ENCODE peak calls at places on chromosomes 12 and 14, in five cellular contexts. One of them, this sample, is unnamed.

GRCh38 chr12:67441736-67442346 is 172.7 kb downstream of the CAND1 start:
- DNase-seq in AG04450: peak
- DNase-seq in Peyer's patch: peak
- DNase-seq in A549: peak
- DNase-seq in K562: peak
- DNase-seq in this sample: peak

GRCh38 chr12:80593766-80594165 is 113.7 kb upstream of the MYF6 start:
- DNase-seq in K562: no peak
- DNase-seq in Peyer's patch: no peak
- DNase-seq in AG04450: peak
- DNase-seq in A549: no peak
- DNase-seq in this sample: no peak

GRCh38 chr12:122106891-122107660 is 28.5 kb downstream of the MLXIP start:
- DNase-seq in A549: no peak
- DNase-seq in AG04450: no peak
- DNase-seq in K562: no peak
- DNase-seq in Peyer's patch: peak
- DNase-seq in this sample: no peak

GRCh38 chr14:76720382-76720813 is 40.9 kb upstream of the VASH1 start:
- DNase-seq in Peyer's patch: peak
- DNase-seq in K562: peak
- DNase-seq in A549: no peak
- DNase-seq in AG04450: peak
- DNase-seq in this sample: no peak

GRCh38 chr12:65171073-65171472 is 1.7 kb downstream of the LEMD3 start:
- DNase-seq in Peyer's patch: no peak
- DNase-seq in A549: no peak
- DNase-seq in K562: no peak
- DNase-seq in AG04450: no peak
- DNase-seq in this sample: no peak

GRCh38 chr14:36747411-36748184 is 85.9 kb downstream of the PAX9 start:
- DNase-seq in Peyer's patch: no peak
- DNase-seq in A549: peak
- DNase-seq in AG04450: no peak
- DNase-seq in K562: peak
- DNase-seq in this sample: no peak

GRCh38 chr12:78959556-78959955 is 95.0 kb downstream of the SYT1 start:
- DNase-seq in A549: no peak
- DNase-seq in Peyer's patch: no peak
- DNase-seq in K562: no peak
- DNase-seq in AG04450: no peak
- DNase-seq in this sample: no peak

GRCh38 chr12:55982319-55982936 is 8.6 kb downstream of the RAB5B start:
- DNase-seq in A549: no peak
- DNase-seq in Peyer's patch: no peak
- DNase-seq in K562: no peak
- DNase-seq in AG04450: no peak
- DNase-seq in this sample: no peak

GRCh38 chr12:78186670-78187069 is 356.0 kb downstream of the NAV3 start:
- DNase-seq in K562: no peak
- DNase-seq in A549: no peak
- DNase-seq in AG04450: no peak
- DNase-seq in Peyer's patch: no peak
- DNase-seq in this sample: no peak

GRCh38 chr14:75769047-75769685 is 108.1 kb downstream of the TTLL5 start:
- DNase-seq in AG04450: no peak
- DNase-seq in K562: no peak
- DNase-seq in A549: no peak
- DNase-seq in Peyer's patch: no peak
- DNase-seq in this sample: no peak

GRCh38 chr12:106901276-106901675 is 54.4 kb upstream of the TMEM263 start:
- DNase-seq in A549: no peak
- DNase-seq in K562: no peak
- DNase-seq in Peyer's patch: no peak
- DNase-seq in AG04450: no peak
- DNase-seq in this sample: no peak

GRCh38 chr12:104715562-104716182 is 242.4 kb downstream of the SLC41A2 start:
- DNase-seq in A549: no peak
- DNase-seq in Peyer's patch: no peak
- DNase-seq in K562: no peak
- DNase-seq in AG04450: no peak
- DNase-seq in this sample: no peak

GRCh38 chr14:93430889-93431670 is at the start of gene UNC79:
- DNase-seq in K562: peak
- DNase-seq in AG04450: no peak
- DNase-seq in Peyer's patch: no peak
- DNase-seq in A549: no peak
- DNase-seq in this sample: peak

GRCh38 chr12:131700271-131700670 is 10.6 kb upstream of the SFSWAP start:
- DNase-seq in Peyer's patch: no peak
- DNase-seq in AG04450: no peak
- DNase-seq in K562: no peak
- DNase-seq in A549: no peak
- DNase-seq in this sample: no peak

GRCh38 chr12:78864483-78865296 is at the start of gene SYT1:
- DNase-seq in K562: no peak
- DNase-seq in A549: peak
- DNase-seq in Peyer's patch: peak
- DNase-seq in AG04450: peak
- DNase-seq in this sample: peak

GRCh38 chr12:22625671-22626251 is 790 bp downstream of the ETNK1 start:
- DNase-seq in A549: peak
- DNase-seq in K562: peak
- DNase-seq in Peyer's patch: peak
- DNase-seq in AG04450: no peak
- DNase-seq in this sample: no peak

GRCh38 chr14:100526632-100527031 is 60.6 kb downstream of the BEGAIN start:
- DNase-seq in A549: no peak
- DNase-seq in AG04450: no peak
- DNase-seq in Peyer's patch: peak
- DNase-seq in K562: no peak
- DNase-seq in this sample: no peak

GRCh38 chr14:89265229-89265628 is 151.8 kb downstream of the FOXN3 start:
- DNase-seq in AG04450: no peak
- DNase-seq in Peyer's patch: no peak
- DNase-seq in A549: no peak
- DNase-seq in K562: no peak
- DNase-seq in this sample: no peak

GRCh38 chr14:97832734-97833133 is 1035.6 kb downstream of the VRK1 start:
- DNase-seq in K562: no peak
- DNase-seq in AG04450: no peak
- DNase-seq in Peyer's patch: no peak
- DNase-seq in A549: no peak
- DNase-seq in this sample: no peak

GRCh38 chr14:73723799-73724621 is 9.8 kb upstream of the PNMA1 start:
- DNase-seq in K562: no peak
- DNase-seq in AG04450: peak
- DNase-seq in Peyer's patch: no peak
- DNase-seq in A549: peak
- DNase-seq in this sample: no peak

GRCh38 chr12:95741635-95742034 is 48.9 kb downstream of the NTN4 start:
- DNase-seq in AG04450: no peak
- DNase-seq in Peyer's patch: no peak
- DNase-seq in A549: no peak
- DNase-seq in K562: no peak
- DNase-seq in this sample: no peak

GRCh38 chr14:90330203-90331196 is 1.2 kb downstream of the NRDE2 start:
- DNase-seq in Peyer's patch: no peak
- DNase-seq in AG04450: no peak
- DNase-seq in K562: no peak
- DNase-seq in A549: no peak
- DNase-seq in this sample: no peak

GRCh38 chr12:49331360-49332222 is 5.4 kb downstream of the C1QL4 start:
- DNase-seq in A549: peak
- DNase-seq in K562: peak
- DNase-seq in Peyer's patch: peak
- DNase-seq in AG04450: peak
- DNase-seq in this sample: no peak

GRCh38 chr14:93114068-93114710 is 1.5 kb downstream of the ITPK1 start:
- DNase-seq in K562: no peak
- DNase-seq in Peyer's patch: peak
- DNase-seq in AG04450: no peak
- DNase-seq in A549: no peak
- DNase-seq in this sample: no peak

GRCh38 chr12:76275511-76276093 is 72.6 kb downstream of the BBS10 start:
- DNase-seq in Peyer's patch: no peak
- DNase-seq in A549: no peak
- DNase-seq in K562: no peak
- DNase-seq in AG04450: no peak
- DNase-seq in this sample: no peak

GRCh38 chr14:67003009-67003753 is 186.1 kb upstream of the GARIN2 start:
- DNase-seq in K562: no peak
- DNase-seq in AG04450: no peak
- DNase-seq in A549: no peak
- DNase-seq in Peyer's patch: no peak
- DNase-seq in this sample: no peak

GRCh38 chr12:62866451-62867082 is 68.4 kb downstream of the PPM1H start:
- DNase-seq in K562: peak
- DNase-seq in AG04450: peak
- DNase-seq in A549: peak
- DNase-seq in Peyer's patch: no peak
- DNase-seq in this sample: peak

GRCh38 chr14:92792885-92793284 is 1.2 kb upstream of the GOLGA5 start:
- DNase-seq in Peyer's patch: no peak
- DNase-seq in AG04450: no peak
- DNase-seq in K562: no peak
- DNase-seq in A549: no peak
- DNase-seq in this sample: no peak

GRCh38 chr14:97709552-97709951 is 912.4 kb downstream of the VRK1 start:
- DNase-seq in Peyer's patch: no peak
- DNase-seq in AG04450: no peak
- DNase-seq in K562: no peak
- DNase-seq in A549: no peak
- DNase-seq in this sample: no peak

GRCh38 chr12:91422811-91423210 is 240.2 kb upstream of the DCN start:
- DNase-seq in K562: no peak
- DNase-seq in AG04450: no peak
- DNase-seq in A549: no peak
- DNase-seq in Peyer's patch: no peak
- DNase-seq in this sample: no peak

GRCh38 chr14:105026789-105027563 is 6.1 kb upstream of the CDCA4 start:
- DNase-seq in AG04450: no peak
- DNase-seq in K562: no peak
- DNase-seq in Peyer's patch: no peak
- DNase-seq in A549: no peak
- DNase-seq in this sample: no peak

GRCh38 chr12:93000026-93000425 is 70.9 kb upstream of the EEA1 start:
- DNase-seq in Peyer's patch: no peak
- DNase-seq in AG04450: no peak
- DNase-seq in A549: no peak
- DNase-seq in K562: no peak
- DNase-seq in this sample: no peak

GRCh38 chr12:93001407-93001806 is 72.3 kb upstream of the EEA1 start:
- DNase-seq in AG04450: no peak
- DNase-seq in K562: no peak
- DNase-seq in A549: no peak
- DNase-seq in Peyer's patch: no peak
- DNase-seq in this sample: no peak

GRCh38 chr12:93005928-93006654 is 77.0 kb upstream of the EEA1 start:
- DNase-seq in AG04450: no peak
- DNase-seq in K562: no peak
- DNase-seq in A549: no peak
- DNase-seq in Peyer's patch: no peak
- DNase-seq in this sample: no peak

GRCh38 chr12:93003540-93004239 is 74.6 kb upstream of the EEA1 start:
- DNase-seq in A549: no peak
- DNase-seq in K562: no peak
- DNase-seq in AG04450: no peak
- DNase-seq in Peyer's patch: no peak
- DNase-seq in this sample: no peak

GRCh38 chr12:93002278-93003054 is 73.4 kb upstream of the EEA1 start:
- DNase-seq in Peyer's patch: no peak
- DNase-seq in A549: no peak
- DNase-seq in K562: peak
- DNase-seq in AG04450: peak
- DNase-seq in this sample: no peak
- H3K27ac ChIP-seq in Peyer's patch: no peak
- H3K27ac ChIP-seq in A549: no peak
- H3K27ac ChIP-seq in K562: no peak
- H3K27ac ChIP-seq in AG04450: no peak
- H3K27ac ChIP-seq in this sample: no peak

DNA sequence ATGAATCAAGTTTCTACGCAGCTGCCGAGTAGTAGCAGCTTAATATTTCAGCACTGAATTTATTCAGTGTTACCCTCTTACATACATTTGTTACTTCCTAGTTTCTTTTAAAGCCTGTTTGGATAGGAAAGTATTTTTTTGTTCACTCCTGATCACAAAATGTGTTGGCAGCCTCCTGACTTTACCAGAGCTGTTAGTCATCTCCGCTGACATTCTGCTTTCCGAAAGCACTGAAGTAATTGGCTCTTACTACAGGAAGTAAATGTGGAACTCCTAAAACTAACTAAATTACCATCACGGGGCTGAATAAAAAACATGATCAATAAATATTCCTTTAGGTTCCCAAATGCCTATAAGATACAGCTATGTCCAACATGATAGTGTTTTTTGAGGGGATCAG is 225.5 kb downstream of the EPS8 start:
- DNase-seq in Peyer's patch: no peak
- DNase-seq in K562: no peak
- DNase-seq in AG04450: peak
- DNase-seq in A549: no peak
- DNase-seq in this sample: no peak
- H3K4me3 ChIP-seq in Peyer's patch: no peak
- H3K4me3 ChIP-seq in K562: no peak
- H3K4me3 ChIP-seq in AG04450: no peak
- H3K4me3 ChIP-seq in A549: no peak
- H3K4me3 ChIP-seq in this sample: no peak

GRCh38 chr12:29688914-29689313 is 94.8 kb downstream of the TMTC1 start:
- DNase-seq in A549: no peak
- DNase-seq in Peyer's patch: no peak
- DNase-seq in AG04450: no peak
- DNase-seq in K562: no peak
- DNase-seq in this sample: no peak

GRCh38 chr12:29693962-29694361 is 89.8 kb downstream of the TMTC1 start:
- DNase-seq in Peyer's patch: no peak
- DNase-seq in A549: no peak
- DNase-seq in K562: no peak
- DNase-seq in AG04450: no peak
- DNase-seq in this sample: no peak

GRCh38 chr12:29691146-29691854 is 92.4 kb downstream of the TMTC1 start:
- DNase-seq in A549: no peak
- DNase-seq in K562: no peak
- DNase-seq in AG04450: no peak
- DNase-seq in Peyer's patch: no peak
- DNase-seq in this sample: peak

GRCh38 chr12:29692237-29692636 is 91.5 kb downstream of the TMTC1 start:
- DNase-seq in K562: no peak
- DNase-seq in AG04450: no peak
- DNase-seq in A549: no peak
- DNase-seq in Peyer's patch: no peak
- DNase-seq in this sample: no peak

GRCh38 chr12:29690728-29691127 is 93.0 kb downstream of the TMTC1 start:
- DNase-seq in K562: no peak
- DNase-seq in A549: no peak
- DNase-seq in AG04450: no peak
- DNase-seq in Peyer's patch: no peak
- DNase-seq in this sample: no peak
- H3K27ac ChIP-seq in K562: no peak
- H3K27ac ChIP-seq in A549: no peak
- H3K27ac ChIP-seq in AG04450: no peak
- H3K27ac ChIP-seq in Peyer's patch: no peak
- H3K27ac ChIP-seq in this sample: no peak

GRCh38 chr12:29781705-29782266 is 2.0 kb downstream of the TMTC1 start:
- DNase-seq in K562: no peak
- DNase-seq in Peyer's patch: no peak
- DNase-seq in A549: no peak
- DNase-seq in AG04450: no peak
- DNase-seq in this sample: no peak
- H3K4me3 ChIP-seq in K562: no peak
- H3K4me3 ChIP-seq in Peyer's patch: peak
- H3K4me3 ChIP-seq in A549: no peak
- H3K4me3 ChIP-seq in AG04450: peak
- H3K4me3 ChIP-seq in this sample: no peak